ENCODE peak calls at places on chromosome 14, in six cellular contexts. One of them, this sample, is unnamed.

GRCh38 chr14:105507247-105507646 is 16.2 kb downstream of the TEDC1 start:
- DNase-seq in H1: no peak
- DNase-seq in GM12878: no peak
- DNase-seq in HepG2: no peak
- DNase-seq in transverse colon: no peak
- DNase-seq in esophagus muscularis mucosa: no peak
- DNase-seq in this sample: no peak

GRCh38 chr14:29463727-29464370 is 463.8 kb downstream of the PRKD1 start:
- DNase-seq in H1: no peak
- DNase-seq in GM12878: no peak
- DNase-seq in HepG2: no peak
- DNase-seq in transverse colon: no peak
- DNase-seq in esophagus muscularis mucosa: no peak
- DNase-seq in this sample: no peak

GRCh38 chr14:35446450-35446849 is 41.9 kb upstream of the NFKBIA start:
- DNase-seq in H1: no peak
- DNase-seq in GM12878: no peak
- DNase-seq in HepG2: no peak
- DNase-seq in transverse colon: no peak
- DNase-seq in esophagus muscularis mucosa: peak; percentile 78
- DNase-seq in this sample: no peak

GRCh38 chr14:64701660-64702059 is 2.6 kb upstream of the PLEKHG3 start:
- DNase-seq in H1: no peak
- DNase-seq in GM12878: no peak
- DNase-seq in HepG2: no peak
- DNase-seq in transverse colon: no peak
- DNase-seq in esophagus muscularis mucosa: no peak
- DNase-seq in this sample: no peak

GRCh38 chr14:94340533-94340932 is 17.4 kb upstream of the SERPINA6 start:
- DNase-seq in H1: no peak
- DNase-seq in GM12878: no peak
- DNase-seq in HepG2: peak; percentile 97
- DNase-seq in transverse colon: no peak
- DNase-seq in esophagus muscularis mucosa: no peak
- DNase-seq in this sample: no peak

GRCh38 chr14:105411017-105411941 is 8.3 kb upstream of the MTA1 start:
- DNase-seq in H1: no peak
- DNase-seq in GM12878: no peak
- DNase-seq in HepG2: no peak
- DNase-seq in transverse colon: peak; percentile 48
- DNase-seq in esophagus muscularis mucosa: no peak
- DNase-seq in this sample: peak; percentile 43

GRCh38 chr14:104681689-104682074 is 7.7 kb upstream of the INF2 start:
- DNase-seq in H1: peak; percentile 82
- DNase-seq in GM12878: no peak
- DNase-seq in HepG2: peak; percentile 46
- DNase-seq in transverse colon: peak; percentile 92
- DNase-seq in esophagus muscularis mucosa: no peak
- DNase-seq in this sample: peak; percentile 82

GRCh38 chr14:75183225-75183624 is 6.8 kb upstream of the TMED10 start:
- DNase-seq in H1: no peak
- DNase-seq in GM12878: no peak
- DNase-seq in HepG2: no peak
- DNase-seq in transverse colon: no peak
- DNase-seq in esophagus muscularis mucosa: no peak
- DNase-seq in this sample: no peak

GRCh38 chr14:83707056-83707455 is 1822.9 kb upstream of the FLRT2 start:
- DNase-seq in H1: no peak
- DNase-seq in GM12878: no peak
- DNase-seq in HepG2: no peak
- DNase-seq in transverse colon: no peak
- DNase-seq in esophagus muscularis mucosa: no peak
- DNase-seq in this sample: no peak

GRCh38 chr14:94581127-94581999 is at the start of gene SERPINA5:
- DNase-seq in H1: no peak
- DNase-seq in GM12878: no peak
- DNase-seq in HepG2: peak; percentile 83
- DNase-seq in transverse colon: no peak
- DNase-seq in esophagus muscularis mucosa: no peak
- DNase-seq in this sample: no peak

GRCh38 chr14:77004711-77005460 is 23.6 kb downstream of the IRF2BPL start:
- DNase-seq in H1: no peak
- DNase-seq in GM12878: no peak
- DNase-seq in HepG2: no peak
- DNase-seq in transverse colon: no peak
- DNase-seq in esophagus muscularis mucosa: no peak
- DNase-seq in this sample: no peak
- H3K4me1 ChIP-seq in H1: peaks cover 8% of the 10 kb centered on the region
- H3K4me1 ChIP-seq in GM12878: peaks cover 12% of the 10 kb centered on the region
- H3K4me1 ChIP-seq in HepG2: peaks cover 48% of the 10 kb centered on the region
- H3K4me1 ChIP-seq in transverse colon: peaks cover 8% of the 10 kb centered on the region
- H3K4me1 ChIP-seq in esophagus muscularis mucosa: peaks cover 23% of the 10 kb centered on the region
- H3K4me1 ChIP-seq in this sample: peaks cover 70% of the 10 kb centered on the region

GRCh38 chr14:50532502-50533313 is at the start of gene MAP4K5:
- DNase-seq in H1: peak; percentile 69
- DNase-seq in GM12878: peak; percentile 40
- DNase-seq in HepG2: peak; percentile 82
- DNase-seq in transverse colon: peak; percentile 94
- DNase-seq in esophagus muscularis mucosa: peak; percentile 95
- DNase-seq in this sample: peak; percentile 96
- TF ChIP-seq EP300 in H1: no peak
- TF ChIP-seq EP300 in GM12878: no peak
- TF ChIP-seq EP300 in HepG2: no peak
- TF ChIP-seq EP300 in transverse colon: no peak
- TF ChIP-seq EP300 in esophagus muscularis mucosa: no peak
- TF ChIP-seq EP300 in this sample: no peak

GRCh38 chr14:68084256-68084655 is 264.7 kb downstream of the RAD51B start:
- DNase-seq in H1: no peak
- DNase-seq in GM12878: no peak
- DNase-seq in HepG2: no peak
- DNase-seq in transverse colon: no peak
- DNase-seq in esophagus muscularis mucosa: no peak
- DNase-seq in this sample: no peak
- TF ChIP-seq CTCF in H1: no peak
- TF ChIP-seq CTCF in GM12878: peak; percentile 30
- TF ChIP-seq CTCF in HepG2: peak; percentile 51
- TF ChIP-seq CTCF in transverse colon: no peak
- TF ChIP-seq CTCF in esophagus muscularis mucosa: peak; percentile 21
- TF ChIP-seq CTCF in this sample: no peak

GRCh38 chr14:93044601-93045000 is 71.1 kb downstream of the ITPK1 start:
- DNase-seq in H1: no peak
- DNase-seq in GM12878: no peak
- DNase-seq in HepG2: no peak
- DNase-seq in transverse colon: no peak
- DNase-seq in esophagus muscularis mucosa: no peak
- DNase-seq in this sample: peak; percentile 64
- H3K4me1 ChIP-seq in H1: peaks cover 37% of the 10 kb centered on the region
- H3K4me1 ChIP-seq in GM12878: peaks cover 32% of the 10 kb centered on the region
- H3K4me1 ChIP-seq in HepG2: peaks cover 91% of the 10 kb centered on the region
- H3K4me1 ChIP-seq in transverse colon: peaks cover 87% of the 10 kb centered on the region
- H3K4me1 ChIP-seq in esophagus muscularis mucosa: peaks cover 92% of the 10 kb centered on the region
- H3K4me1 ChIP-seq in this sample: peaks cover 64% of the 10 kb centered on the region

GRCh38 chr14:90883197-90883596 is 67.0 kb upstream of the TTC7B start:
- DNase-seq in H1: no peak
- DNase-seq in GM12878: no peak
- DNase-seq in HepG2: no peak
- DNase-seq in transverse colon: no peak
- DNase-seq in esophagus muscularis mucosa: no peak
- DNase-seq in this sample: no peak

GRCh38 chr14:90886297-90886830 is 70.1 kb upstream of the TTC7B start:
- DNase-seq in H1: no peak
- DNase-seq in GM12878: no peak
- DNase-seq in HepG2: no peak
- DNase-seq in transverse colon: no peak
- DNase-seq in esophagus muscularis mucosa: no peak
- DNase-seq in this sample: no peak

GRCh38 chr14:90880282-90880681 is 64.1 kb upstream of the TTC7B start:
- DNase-seq in H1: no peak
- DNase-seq in GM12878: no peak
- DNase-seq in HepG2: no peak
- DNase-seq in transverse colon: no peak
- DNase-seq in esophagus muscularis mucosa: no peak
- DNase-seq in this sample: no peak

GRCh38 chr14:90883782-90884181 is 67.6 kb upstream of the TTC7B start:
- DNase-seq in H1: no peak
- DNase-seq in GM12878: no peak
- DNase-seq in HepG2: no peak
- DNase-seq in transverse colon: no peak
- DNase-seq in esophagus muscularis mucosa: no peak
- DNase-seq in this sample: no peak
- TF ChIP-seq EP300 in H1: no peak
- TF ChIP-seq EP300 in GM12878: no peak
- TF ChIP-seq EP300 in HepG2: no peak
- TF ChIP-seq EP300 in transverse colon: no peak
- TF ChIP-seq EP300 in esophagus muscularis mucosa: no peak
- TF ChIP-seq EP300 in this sample: no peak